ENCODE peak calls at places on chromosomes 7 and 10, in nine cellular contexts. F is cardiac muscle cell; M is heart left ventricle; L is transverse colon; O is right cardiac atrium; I is CD8-positive, alpha-beta T cell; Q is spleen; H is IMR-90; C is GM23338. R is an unnamed sample.

GRCh38 chr10:45470098-45471012 is 96.3 kb downstream of the ALOX5 start:
- DNase-seq in F (peak), I (peak), L (peak), C (peak), O (no peak), H (peak), Q (peak), M (no peak), R (no peak)

GRCh38 chr10:129491123-129491734 is 24.2 kb downstream of the MGMT start:
- DNase-seq in L (no peak), Q (no peak), C (peak), H (peak), O (no peak), M (no peak), I (no peak), F (peak), R (no peak)

GRCh38 chr7:79452032-79452494 is 1.4 kb downstream of the MAGI2 start:
- DNase-seq in F (peak), Q (peak), C (peak), H (peak), O (peak), M (peak), I (no peak), L (peak), R (no peak)

GRCh38 chr10:103535595-103535994 is 42.1 kb downstream of the NEURL1 start:
- DNase-seq in I (no peak), C (no peak), M (no peak), O (no peak), Q (peak), F (no peak), L (no peak), H (no peak), R (no peak)

GRCh38 chr7:151626422-151627115 is 106.9 kb upstream of the RHEB start:
- DNase-seq in F (peak), C (peak), H (no peak), O (no peak), L (peak), M (peak), Q (no peak), I (no peak), R (peak)

GRCh38 chr10:89032141-89032814 is 41.7 kb downstream of the FAS start:
- DNase-seq in H (peak), I (no peak), M (no peak), O (no peak), C (peak), Q (no peak), F (peak), L (no peak), R (no peak)

GRCh38 chr7:47827321-47827720 is 120.9 kb downstream of the PKD1L1 start:
- DNase-seq in O (no peak), F (no peak), H (no peak), L (no peak), C (no peak), Q (no peak), M (peak), I (no peak), R (no peak)

GRCh38 chr10:137031-137430 is 1.8 kb downstream of the ZMYND11 start:
- DNase-seq in O (no peak), C (peak), M (no peak), F (peak), L (no peak), Q (no peak), H (peak), I (no peak), R (peak)

GRCh38 chr7:5690931-5691461 is 90.5 kb downstream of the RNF216 start:
- DNase-seq in O (peak), M (peak), L (no peak), F (no peak), H (no peak), I (no peak), Q (no peak), C (no peak), R (no peak)

GRCh38 chr10:77970869-77971803 is 44.6 kb upstream of the DLG5 start:
- DNase-seq in O (peak), L (peak), C (peak), M (peak), Q (peak), F (peak), I (no peak), H (peak), R (peak)

GRCh38 chr7:155870334-155871180 is 58.3 kb upstream of the SHH start:
- DNase-seq in F (no peak), C (no peak), L (no peak), M (no peak), Q (peak), H (no peak), O (no peak), I (no peak), R (no peak)

GRCh38 chr10:99429521-99430095 is 816 bp downstream of the GOT1 start:
- DNase-seq in F (no peak), L (no peak), M (no peak), H (no peak), I (no peak), Q (no peak), C (peak), O (no peak), R (no peak)
- H3K4me3 ChIP-seq in F (peak), L (peak), M (peak), H (peak), I (peak), Q (peak), C (peak), O (peak), R (peak)

GRCh38 chr10:52438119-52438518 is 124.0 kb downstream of the DKK1 start:
- DNase-seq in I (no peak), C (no peak), Q (no peak), F (no peak), H (no peak), O (peak), L (no peak), M (no peak), R (no peak)

GRCh38 chr10:52440612-52441285 is 126.7 kb downstream of the DKK1 start:
- DNase-seq in Q (no peak), H (no peak), M (no peak), C (peak), I (no peak), O (no peak), F (no peak), L (no peak), R (no peak)

GRCh38 chr10:52434734-52435133 is 120.7 kb downstream of the DKK1 start:
- DNase-seq in Q (no peak), F (no peak), M (no peak), H (no peak), O (no peak), C (no peak), I (no peak), L (no peak), R (no peak)

GRCh38 chr10:52436664-52437063 is 122.6 kb downstream of the DKK1 start:
- DNase-seq in I (no peak), O (no peak), Q (no peak), H (peak), C (no peak), M (no peak), F (no peak), L (no peak), R (no peak)

GRCh38 chr10:52437205-52437646 is 123.1 kb downstream of the DKK1 start:
- DNase-seq in M (no peak), C (no peak), O (no peak), H (peak), F (no peak), Q (no peak), L (no peak), I (no peak), R (no peak)
- H3K4me3 ChIP-seq in M (no peak), C (no peak), O (no peak), H (no peak), F (no peak), Q (no peak), L (no peak), I (no peak), R (no peak)

GRCh38 chr10:90407116-90407515 is 450.7 kb downstream of the HTR7 start:
- DNase-seq in I (no peak), M (no peak), C (peak), O (no peak), Q (no peak), F (peak), L (no peak), H (peak), R (no peak)
- H3K4me3 ChIP-seq in I (no peak), M (no peak), C (no peak), O (no peak), Q (no peak), F (no peak), L (no peak), H (no peak), R (no peak)

GRCh38 chr7:22667562-22668239 is 59.3 kb upstream of the IL6 start:
- DNase-seq in O (no peak), C (peak), I (no peak), H (peak), L (no peak), Q (no peak), F (peak), M (no peak), R (no peak)
- H3K4me3 ChIP-seq in O (no peak), C (no peak), I (no peak), H (no peak), L (no peak), Q (no peak), F (no peak), M (no peak), R (no peak)

GRCh38 chr10:24847476-24847875 is 104.9 kb downstream of the PRTFDC1 start:
- DNase-seq in L (no peak), F (peak), H (peak), I (no peak), Q (no peak), O (no peak), M (no peak), C (no peak), R (no peak)

GRCh38 chr10:24842856-24843255 is 109.5 kb downstream of the PRTFDC1 start:
- DNase-seq in Q (no peak), F (no peak), O (no peak), C (no peak), H (no peak), I (no peak), M (no peak), L (no peak), R (no peak)

GRCh38 chr10:24841530-24841929 is 110.9 kb downstream of the PRTFDC1 start:
- DNase-seq in L (no peak), M (no peak), H (no peak), I (no peak), C (no peak), O (no peak), F (no peak), Q (no peak), R (no peak)

GRCh38 chr10:24844742-24845141 is 107.7 kb downstream of the PRTFDC1 start:
- DNase-seq in O (no peak), Q (no peak), M (no peak), C (no peak), F (no peak), L (no peak), H (no peak), I (no peak), R (no peak)

DNA sequence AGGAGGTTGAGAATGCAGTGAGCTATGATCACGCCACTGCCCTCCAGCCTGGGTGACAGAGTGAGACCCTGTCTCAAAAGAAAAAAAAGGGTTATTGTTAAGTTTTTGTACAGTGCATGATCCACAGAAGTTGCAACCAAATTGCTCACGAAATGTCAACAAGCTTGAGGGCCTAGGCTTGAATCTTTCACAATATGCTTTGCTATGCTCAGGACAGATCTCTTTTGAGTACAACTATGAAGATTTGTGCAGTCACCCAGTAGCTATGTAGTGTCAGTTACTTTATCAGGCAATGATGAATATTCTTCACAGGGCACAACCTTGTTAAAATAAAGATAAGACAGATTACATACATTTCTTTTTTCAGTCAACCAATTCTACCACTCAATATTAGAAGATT is 109.2 kb downstream of the PRTFDC1 start:
- DNase-seq in F (no peak), Q (no peak), I (no peak), L (no peak), H (no peak), O (no peak), M (no peak), C (no peak), R (no peak)
- H3K4me3 ChIP-seq in F (no peak), Q (no peak), I (no peak), L (no peak), H (no peak), O (no peak), M (no peak), C (no peak), R (no peak)

GRCh38 chr7:116583653-116584052 is 58.8 kb downstream of the CAV1 start:
- DNase-seq in O (no peak), Q (no peak), H (no peak), M (no peak), C (no peak), F (no peak), I (no peak), L (no peak), R (no peak)
- H3K4me3 ChIP-seq in O (no peak), Q (no peak), H (no peak), M (peak), C (no peak), F (no peak), I (no peak), L (no peak), R (no peak)

DNA sequence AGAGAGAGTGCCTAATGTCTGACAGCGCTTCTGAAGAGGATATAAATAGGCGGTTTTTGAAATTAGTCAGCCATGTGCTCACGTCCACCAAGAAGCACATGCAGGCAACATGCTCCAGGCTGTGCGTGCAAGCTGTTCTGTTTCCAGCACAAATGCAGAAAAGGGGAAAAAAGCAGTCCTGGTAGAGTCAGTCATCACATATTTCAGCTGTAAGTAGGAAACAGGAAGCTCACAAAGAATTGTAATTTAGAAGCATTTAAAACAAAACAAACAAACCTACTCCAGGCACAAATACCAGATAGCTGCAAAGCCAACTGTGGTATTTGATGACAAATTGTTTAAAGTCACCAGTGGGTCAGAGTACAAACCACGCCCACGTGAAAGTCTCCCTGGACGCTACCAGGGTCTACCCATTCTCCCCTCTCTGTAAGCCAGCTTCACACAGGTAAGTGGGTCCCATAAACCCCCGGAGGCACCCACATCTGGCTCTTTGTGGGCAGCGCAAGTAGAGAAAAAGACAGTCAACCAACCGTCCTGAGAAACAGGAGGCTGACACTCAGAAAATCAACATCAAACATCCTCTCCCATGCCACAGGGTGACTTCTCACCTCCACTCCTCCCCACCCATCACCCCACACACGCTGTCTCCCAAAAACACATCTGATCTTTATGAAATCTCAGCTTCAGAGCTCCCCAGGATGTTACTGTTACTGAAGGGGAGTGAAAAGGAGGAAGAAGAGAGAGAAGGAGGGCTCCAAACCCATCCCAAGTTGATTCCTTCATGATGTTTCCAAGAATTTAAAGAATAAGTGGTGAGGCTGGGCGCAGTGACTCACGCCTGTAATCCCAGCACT is 186.4 kb downstream of the FAM107B start:
- DNase-seq in I (no peak), Q (no peak), F (peak), O (no peak), L (no peak), M (no peak), C (no peak), H (peak), R (no peak)
- H3K4me3 ChIP-seq in I (peak), Q (peak), F (no peak), O (no peak), L (no peak), M (no peak), C (no peak), H (peak), R (no peak)

DNA sequence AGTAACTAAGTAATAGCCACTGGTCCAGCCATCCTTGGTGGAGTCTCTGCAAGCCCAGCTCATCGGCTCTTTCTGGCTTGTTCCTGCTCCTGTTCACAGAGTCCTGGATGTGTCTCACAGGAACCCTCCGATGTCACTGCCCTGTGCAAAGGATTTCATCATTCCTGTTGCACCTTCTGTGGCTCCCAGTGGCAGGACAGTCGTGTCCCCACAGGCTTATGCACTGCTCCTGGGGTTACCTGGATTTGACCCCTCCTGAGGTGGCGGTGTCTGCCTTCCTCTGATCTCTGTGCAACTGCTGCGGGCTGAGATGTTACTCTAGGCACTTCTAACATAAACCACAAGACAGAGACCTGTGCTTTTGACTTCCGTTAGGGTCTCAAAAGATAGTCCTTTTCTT is 30.6 kb downstream of the APBB1IP start:
- DNase-seq in O (no peak), F (no peak), I (peak), L (peak), M (no peak), Q (peak), H (no peak), C (no peak), R (peak)
- H3K4me3 ChIP-seq in O (no peak), F (no peak), I (peak), L (no peak), M (no peak), Q (peak), H (no peak), C (no peak), R (no peak)

DNA sequence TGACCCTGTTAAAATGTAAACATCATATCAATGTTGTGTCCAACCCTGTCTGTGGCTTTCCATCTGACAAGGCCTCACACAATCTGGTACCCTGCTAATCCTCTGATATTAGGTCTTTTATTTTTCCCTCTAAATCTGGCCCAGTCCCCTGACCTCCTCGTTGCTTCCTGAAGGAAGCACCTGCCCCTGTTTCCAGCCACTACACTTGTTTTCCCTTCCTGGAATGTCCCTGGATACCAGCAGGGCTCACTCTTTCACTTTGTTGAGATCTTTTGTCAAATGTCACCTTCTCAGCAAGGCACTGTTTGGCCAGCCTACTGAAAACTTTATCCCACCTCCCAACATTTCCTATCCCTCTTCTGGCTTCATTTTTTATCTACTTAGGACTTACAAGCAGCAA is 2.1 kb downstream of the SAMD9L start:
- DNase-seq in M (no peak), C (peak), I (no peak), F (no peak), L (no peak), H (no peak), O (no peak), Q (no peak), R (no peak)
- H3K4me3 ChIP-seq in M (no peak), C (no peak), I (no peak), F (no peak), L (no peak), H (no peak), O (peak), Q (peak), R (no peak)

GRCh38 chr7:106869954-106870353 is 4.9 kb downstream of the PIK3CG start:
- DNase-seq in H (no peak), I (no peak), L (no peak), O (no peak), M (no peak), Q (no peak), C (no peak), F (no peak), R (no peak)
- H3K4me3 ChIP-seq in H (no peak), I (no peak), L (no peak), O (no peak), M (no peak), Q (peak), C (no peak), F (no peak), R (no peak)